ENCODE peak calls at places on chromosomes 2 and 18, in ten cellular contexts. M, K, O, U, Q, W, B, T, G and E are unnamed samples.

GRCh38 chr2:187499941-187500532 is 52.0 kb upstream of the CALCRL start:
- DNase-seq in M (peak; percentile 44), K (peak; percentile 52), O (peak; percentile 68), U (peak; percentile 48), Q (peak; percentile 29), W (peak; percentile 55), B (no peak), T (peak; percentile 67), G (no peak), E (peak; percentile 5)

GRCh38 chr18:79485788-79486355 is 90.1 kb downstream of the NFATC1 start:
- DNase-seq in M (no peak), K (no peak), O (no peak), U (peak; percentile 28), Q (peak; percentile 54), W (no peak), B (no peak), T (no peak), G (peak; percentile 9), E (peak; percentile 81)

GRCh38 chr2:217223222-217223930 is 363.5 kb upstream of the TNP1 start:
- DNase-seq in M (no peak), K (no peak), O (peak; percentile 56), U (peak; percentile 89), Q (peak; percentile 90), W (no peak), B (no peak), T (no peak), G (no peak), E (peak; percentile 85)

GRCh38 chr2:174025271-174026121 is 60.3 kb upstream of the SP3 start:
- DNase-seq in M (no peak), K (peak; percentile 68), O (no peak), U (no peak), Q (peak; percentile 78), W (peak; percentile 75), B (no peak), T (no peak), G (no peak), E (no peak)

GRCh38 chr2:186716899-186717811 is 23.3 kb downstream of the FAM171B start:
- DNase-seq in M (no peak), K (no peak), O (no peak), U (no peak), Q (peak; percentile 23), W (no peak), B (no peak), T (no peak), G (no peak), E (no peak)

GRCh38 chr18:31500161-31500688 is 2.2 kb downstream of the DSG2 start:
- DNase-seq in M (no peak), K (no peak), O (peak; percentile 60), U (no peak), Q (no peak), W (no peak), B (no peak), T (no peak), G (no peak), E (no peak)

GRCh38 chr2:237885931-237886701 is 26.7 kb downstream of the RAMP1 start:
- DNase-seq in M (no peak), K (no peak), O (no peak), U (no peak), Q (no peak), W (peak; percentile 82), B (no peak), T (no peak), G (peak; percentile 35), E (no peak)

GRCh38 chr2:242075163-242075562 is 205.6 kb downstream of the RTP5 start:
- DNase-seq in M (no peak), K (no peak), O (no peak), U (no peak), Q (no peak), W (no peak), B (no peak), T (no peak), G (no peak), E (peak; percentile 21)

GRCh38 chr2:204628926-204629661 is 83.8 kb downstream of the PARD3B start:
- DNase-seq in M (no peak), K (no peak), O (no peak), U (no peak), Q (no peak), W (no peak), B (no peak), T (no peak), G (no peak), E (no peak)

GRCh38 chr2:201923436-201923975 is 110.1 kb upstream of the FZD7 start:
- DNase-seq in M (no peak), K (no peak), O (no peak), U (no peak), Q (no peak), W (no peak), B (no peak), T (no peak), G (no peak), E (no peak)

GRCh38 chr2:158414538-158414937 is 42.0 kb downstream of the CCDC148 start:
- DNase-seq in M (no peak), K (no peak), O (no peak), U (peak; percentile 68), Q (peak; percentile 13), W (no peak), B (no peak), T (no peak), G (no peak), E (peak; percentile 36)

GRCh38 chr2:44360749-44361329 is 455 bp downstream of the PREPL start:
- DNase-seq in M (peak; percentile 20), K (no peak), O (no peak), U (no peak), Q (no peak), W (no peak), B (no peak), T (no peak), G (peak; percentile 49), E (no peak)

GRCh38 chr18:11310476-11311086 is 161.2 kb upstream of the PIEZO2 start:
- DNase-seq in M (peak; percentile 33), K (no peak), O (peak; percentile 74), U (no peak), Q (no peak), W (no peak), B (no peak), T (peak; percentile 80), G (no peak), E (no peak)

GRCh38 chr2:120873958-120874357 is 138.3 kb downstream of the GLI2 start:
- DNase-seq in M (no peak), K (no peak), O (no peak), U (no peak), Q (no peak), W (no peak), B (no peak), T (no peak), G (no peak), E (no peak)

GRCh38 chr2:203650860-203651613 is 55.4 kb upstream of the CD28 start:
- DNase-seq in M (peak; percentile 17), K (no peak), O (peak; percentile 77), U (no peak), Q (no peak), W (no peak), B (no peak), T (no peak), G (no peak), E (no peak)

GRCh38 chr2:201678442-201678841 is 20.0 kb downstream of the MPP4 start:
- DNase-seq in M (no peak), K (no peak), O (no peak), U (no peak), Q (no peak), W (no peak), B (no peak), T (no peak), G (no peak), E (no peak)

GRCh38 chr2:197809064-197809463 is 4.7 kb downstream of the PLCL1 start:
- DNase-seq in M (no peak), K (no peak), O (no peak), U (no peak), Q (no peak), W (no peak), B (no peak), T (no peak), G (no peak), E (no peak)

GRCh38 chr2:236621786-236622185 is 52.2 kb downstream of the ACKR3 start:
- DNase-seq in M (no peak), K (no peak), O (no peak), U (no peak), Q (no peak), W (no peak), B (no peak), T (no peak), G (no peak), E (no peak)

GRCh38 chr2:80778704-80779103 is 474.2 kb upstream of the LRRTM1 start:
- DNase-seq in M (no peak), K (no peak), O (no peak), U (no peak), Q (no peak), W (no peak), B (no peak), T (no peak), G (no peak), E (no peak)

GRCh38 chr2:1739961-1740713 is 4.2 kb downstream of the PXDN start:
- DNase-seq in M (no peak), K (no peak), O (no peak), U (no peak), Q (no peak), W (peak; percentile 37), B (no peak), T (no peak), G (no peak), E (no peak)